ENCODE peak calls at places on chromosome 2, in nine cellular contexts. N, C, E, O, G, W, B, V and H are unnamed samples.

GRCh38 chr2:233247744-233248143 is 3.7 kb upstream of the ATG16L1 start:
- DNase-seq in N (no peak), C (peak; percentile 34), E (no peak), O (no peak), G (no peak), W (no peak), B (no peak), V (peak; percentile 99), H (no peak)

GRCh38 chr2:43219383-43220228 is 6.8 kb downstream of the ZFP36L2 start:
- DNase-seq in N (peak; percentile 83), C (peak; percentile 80), E (no peak), O (peak; percentile 76), G (peak; percentile 87), W (peak; percentile 97), B (peak; percentile 65), V (peak; percentile 83), H (peak; percentile 78)

GRCh38 chr2:3670941-3671340 is 12.9 kb downstream of the ALLC start:
- DNase-seq in N (no peak), C (no peak), E (no peak), O (no peak), G (no peak), W (no peak), B (no peak), V (no peak), H (no peak)

GRCh38 chr2:181632733-181633401 is 24.0 kb downstream of the CERKL start:
- DNase-seq in N (no peak), C (no peak), E (no peak), O (no peak), G (no peak), W (no peak), B (no peak), V (no peak), H (no peak)

GRCh38 chr2:127638361-127639110 is 7.4 kb upstream of the GPR17 start:
- DNase-seq in N (no peak), C (no peak), E (no peak), O (no peak), G (peak; percentile 21), W (no peak), B (no peak), V (peak; percentile 27), H (no peak)

GRCh38 chr2:199307461-199307860 is 150.3 kb downstream of the SATB2 start:
- DNase-seq in N (no peak), C (peak; percentile 12), E (no peak), O (no peak), G (no peak), W (no peak), B (no peak), V (no peak), H (no peak)

GRCh38 chr2:186664644-186665043 is 29.2 kb upstream of the FAM171B start:
- DNase-seq in N (no peak), C (no peak), E (no peak), O (no peak), G (no peak), W (no peak), B (no peak), V (no peak), H (peak; percentile 18)

GRCh38 chr2:71892896-71893295 is 254.8 kb downstream of the CYP26B1 start:
- DNase-seq in N (no peak), C (no peak), E (no peak), O (peak; percentile 1), G (no peak), W (no peak), B (no peak), V (no peak), H (peak; percentile 19)

GRCh38 chr2:150042844-150043503 is 444.5 kb downstream of the RND3 start:
- DNase-seq in N (no peak), C (no peak), E (no peak), O (no peak), G (no peak), W (no peak), B (no peak), V (no peak), H (no peak)

GRCh38 chr2:150041721-150042450 is 445.6 kb downstream of the RND3 start:
- DNase-seq in N (no peak), C (peak; percentile 86), E (peak; percentile 41), O (no peak), G (peak; percentile 60), W (no peak), B (no peak), V (peak; percentile 78), H (no peak)

GRCh38 chr2:150047731-150048130 is 439.7 kb downstream of the RND3 start:
- DNase-seq in N (no peak), C (no peak), E (no peak), O (no peak), G (no peak), W (no peak), B (no peak), V (peak; percentile 24), H (no peak)

GRCh38 chr2:150046211-150046610 is 441.3 kb downstream of the RND3 start:
- DNase-seq in N (no peak), C (peak; percentile 52), E (no peak), O (no peak), G (peak; percentile 9), W (no peak), B (no peak), V (peak; percentile 70), H (no peak)

GRCh38 chr2:150045601-150046000 is 441.9 kb downstream of the RND3 start:
- DNase-seq in N (no peak), C (peak; percentile 3), E (no peak), O (no peak), G (no peak), W (no peak), B (no peak), V (peak; percentile 54), H (no peak)
- TF ChIP-seq CTCF in N (no peak), C (no peak), E (no peak), O (no peak), G (no peak), W (no peak), B (no peak), V (no peak), H (no peak)

GRCh38 chr2:131580187-131580586 is 52.5 kb downstream of the CCDC74A start:
- DNase-seq in N (no peak), C (no peak), E (no peak), O (no peak), G (no peak), W (no peak), B (no peak), V (no peak), H (no peak)
- TF ChIP-seq CTCF in N (no peak), C (no peak), E (no peak), O (no peak), G (no peak), W (no peak), B (no peak), V (no peak), H (no peak)

DNA sequence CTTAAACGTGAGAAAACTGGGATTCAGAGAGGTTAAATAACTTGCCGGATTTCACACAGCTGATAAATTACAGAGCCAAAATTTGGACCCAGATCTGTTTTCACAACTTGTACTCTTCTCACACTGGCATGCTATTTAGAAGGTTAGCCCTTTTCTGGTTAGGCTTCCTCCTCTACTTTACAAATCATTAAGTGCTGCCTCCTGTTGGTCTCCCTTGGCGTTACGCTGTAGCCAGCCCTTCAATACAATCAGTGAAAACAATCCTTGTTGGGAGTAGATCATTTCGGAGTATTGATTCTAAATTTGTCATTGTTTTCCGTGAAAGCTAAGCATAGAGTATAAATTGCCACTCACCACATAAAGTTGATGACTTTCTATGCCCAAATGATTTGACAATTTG is 153.5 kb downstream of the ARHGAP15 start:
- DNase-seq in N (no peak), C (no peak), E (no peak), O (no peak), G (no peak), W (no peak), B (no peak), V (peak; percentile 7), H (no peak)
- TF ChIP-seq CTCF in N (no peak), C (peak; percentile 17), E (peak; percentile 22), O (no peak), G (peak; percentile 34), W (no peak), B (no peak), V (peak; percentile 16), H (peak; percentile 57)

DNA sequence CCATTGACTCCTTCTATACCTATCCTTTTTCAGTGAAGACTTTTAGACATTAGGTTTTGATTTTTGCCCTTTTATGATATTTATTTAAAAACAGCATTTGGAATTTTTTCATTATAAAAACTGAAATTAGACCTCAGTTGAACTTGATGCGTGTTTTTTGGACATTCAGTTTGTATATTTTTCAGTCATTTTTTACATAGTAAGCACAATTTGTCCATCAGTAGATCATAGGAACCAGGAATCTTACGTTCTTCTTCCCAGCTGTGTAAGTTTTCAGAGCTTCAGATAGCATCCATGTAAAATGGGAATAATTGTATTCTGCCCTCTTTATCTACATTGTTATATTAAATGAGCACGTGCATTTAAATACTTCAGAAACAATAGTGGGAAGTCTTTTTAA is 109.1 kb downstream of the WDSUB1 start:
- DNase-seq in N (no peak), C (no peak), E (no peak), O (no peak), G (no peak), W (no peak), B (no peak), V (no peak), H (no peak)
- TF ChIP-seq CTCF in N (no peak), C (no peak), E (no peak), O (no peak), G (no peak), W (no peak), B (no peak), V (no peak), H (no peak)

GRCh38 chr2:26970928-26971627 is 641 bp downstream of the MAPRE3 start:
- DNase-seq in N (peak; percentile 32), C (peak; percentile 18), E (no peak), O (no peak), G (peak; percentile 2), W (no peak), B (no peak), V (peak; percentile 42), H (no peak)

GRCh38 chr2:26968001-26968400 is 2.4 kb upstream of the MAPRE3 start:
- DNase-seq in N (no peak), C (no peak), E (no peak), O (no peak), G (peak; percentile 5), W (no peak), B (no peak), V (peak; percentile 16), H (no peak)

GRCh38 chr2:26969089-26969844 is 1.2 kb upstream of the MAPRE3 start:
- DNase-seq in N (no peak), C (peak; percentile 81), E (no peak), O (no peak), G (peak; percentile 11), W (no peak), B (no peak), V (no peak), H (no peak)

GRCh38 chr2:26971911-26972786 is 1.7 kb downstream of the MAPRE3 start:
- DNase-seq in N (no peak), C (no peak), E (no peak), O (no peak), G (no peak), W (no peak), B (no peak), V (peak; percentile 46), H (no peak)

DNA sequence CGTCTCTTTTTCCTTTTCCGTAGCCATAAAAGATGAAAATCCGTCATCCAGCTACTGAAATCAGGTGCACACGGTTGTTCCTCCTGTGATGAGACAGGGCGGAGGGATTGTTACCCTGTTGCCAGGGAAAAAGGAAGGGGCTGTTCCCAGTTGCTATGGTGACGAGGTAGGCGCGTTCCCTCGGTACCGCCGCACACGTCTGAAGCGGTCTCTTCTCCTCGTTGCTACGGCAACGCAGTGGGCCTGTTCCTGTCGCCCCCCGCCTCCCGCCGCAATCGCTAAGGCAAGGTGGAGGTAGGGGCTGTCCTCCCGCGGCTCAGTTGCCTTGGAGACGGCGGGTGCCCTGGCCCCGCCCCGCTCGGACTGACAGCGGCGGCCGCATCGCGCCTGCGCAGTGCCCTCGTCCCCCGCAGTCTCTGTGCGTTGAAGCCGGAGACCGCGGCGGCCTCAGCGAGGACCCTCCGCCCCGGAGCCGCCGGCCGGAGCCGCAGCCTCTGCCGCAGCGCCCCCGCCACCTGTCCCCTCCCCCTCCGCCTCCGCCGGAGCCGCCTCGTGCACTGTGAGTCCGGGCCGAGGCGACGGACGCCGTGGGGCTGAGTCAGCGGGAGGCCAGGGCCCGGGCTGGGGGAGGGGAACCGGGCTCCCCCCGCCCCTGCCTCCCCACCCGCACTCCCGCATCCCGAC is at the start of gene MAPRE3:
- DNase-seq in N (peak; percentile 74), C (peak; percentile 57), E (no peak), O (peak; percentile 89), G (peak; percentile 61), W (peak; percentile 89), B (no peak), V (peak; percentile 74), H (peak; percentile 82)
- TF ChIP-seq CTCF in N (no peak), C (no peak), E (no peak), O (no peak), G (no peak), W (no peak), B (no peak), V (no peak), H (no peak)